ENCODE peak calls at places on chromosome 21, in five cellular contexts. S is brain microvascular endothelial cell, M is transverse colon, H is left ventricle myocardium inferior, E is HCT116. X is an unnamed sample. For H3K36me3, the result is how much of the 10 kb centered on the place peaks cover.

GRCh38 chr21:21436012-21436545 is 437.9 kb downstream of the NCAM2 start:
- DNase-seq in S (no peak), M (no peak), H (no peak), E (no peak), X (no peak)

GRCh38 chr21:45454924-45455315 is 50.0 kb downstream of the COL18A1 start:
- DNase-seq in S (no peak), M (no peak), H (peak), E (no peak), X (no peak)

GRCh38 chr21:31222142-31222541 is 121.9 kb downstream of the TIAM1 start:
- DNase-seq in S (no peak), M (no peak), H (no peak), E (no peak), X (no peak)

GRCh38 chr21:14046401-14046800 is 164.4 kb downstream of the LIPI start:
- DNase-seq in S (no peak), M (no peak), H (no peak), E (no peak), X (no peak)

GRCh38 chr21:35801388-35801787 is 258.9 kb downstream of the SETD4 start:
- DNase-seq in S (no peak), M (no peak), H (no peak), E (no peak), X (no peak)

GRCh38 chr21:14451520-14451919 is 68.6 kb upstream of the HSPA13 start:
- DNase-seq in S (no peak), M (no peak), H (no peak), E (no peak), X (no peak)

GRCh38 chr21:38912355-38912619 is 106.6 kb downstream of the ETS2 start:
- DNase-seq in S (no peak), M (no peak), H (no peak), E (no peak), X (peak)

GRCh38 chr21:45590726-45591618 is 48.7 kb upstream of the SLC19A1 start:
- DNase-seq in S (no peak), M (peak), H (peak), E (no peak), X (no peak)

GRCh38 chr21:27300770-27301169 is 333.9 kb upstream of the ADAMTS5 start:
- DNase-seq in S (no peak), M (no peak), H (no peak), E (no peak), X (no peak)

GRCh38 chr21:45304161-45304830 is 16.6 kb upstream of the POFUT2 start:
- DNase-seq in S (no peak), M (no peak), H (peak), E (no peak), X (no peak)

GRCh38 chr21:40681164-40681859 is 165.6 kb downstream of the DSCAM start:
- DNase-seq in S (no peak), M (no peak), H (peak), E (no peak), X (no peak)

GRCh38 chr21:46393941-46394818 is 64.5 kb upstream of the DIP2A start:
- DNase-seq in S (no peak), M (no peak), H (no peak), E (no peak), X (no peak)

GRCh38 chr21:35529141-35529863 is 480.2 kb upstream of the RUNX1 start:
- DNase-seq in S (peak), M (no peak), H (no peak), E (no peak), X (no peak)

GRCh38 chr21:45074818-45075605 is 632 bp downstream of the ADARB1 start:
- DNase-seq in S (no peak), M (no peak), H (no peak), E (no peak), X (no peak)

GRCh38 chr21:44732956-44733355 is 21.6 kb upstream of the TSPEAR start:
- DNase-seq in S (no peak), M (no peak), H (no peak), E (no peak), X (no peak)

GRCh38 chr21:34974162-34974981 is 74.7 kb downstream of the RUNX1 start:
- DNase-seq in S (no peak), M (no peak), H (no peak), E (no peak), X (no peak)

GRCh38 chr21:44723177-44724131 is 12.1 kb upstream of the TSPEAR start:
- DNase-seq in S (no peak), M (no peak), H (no peak), E (no peak), X (no peak)

GRCh38 chr21:36052860-36053766 is 7.2 kb downstream of the SETD4 start:
- DNase-seq in S (no peak), M (no peak), H (no peak), E (no peak), X (no peak)

GRCh38 chr21:45818904-45819285 is 162.7 kb upstream of the COL6A1 start:
- DNase-seq in S (peak), M (no peak), H (no peak), E (no peak), X (no peak)

GRCh38 chr21:31181089-31181757 is 142.9 kb upstream of the KRTAP19-8 start:
- DNase-seq in S (no peak), M (no peak), H (no peak), E (no peak), X (no peak)

GRCh38 chr21:40165212-40165611 is 298.0 kb downstream of the PCP4 start:
- DNase-seq in S (no peak), M (no peak), H (peak), E (no peak), X (no peak)

GRCh38 chr21:40173833-40174232 is 306.6 kb downstream of the PCP4 start:
- DNase-seq in S (no peak), M (no peak), H (no peak), E (no peak), X (no peak)

DNA sequence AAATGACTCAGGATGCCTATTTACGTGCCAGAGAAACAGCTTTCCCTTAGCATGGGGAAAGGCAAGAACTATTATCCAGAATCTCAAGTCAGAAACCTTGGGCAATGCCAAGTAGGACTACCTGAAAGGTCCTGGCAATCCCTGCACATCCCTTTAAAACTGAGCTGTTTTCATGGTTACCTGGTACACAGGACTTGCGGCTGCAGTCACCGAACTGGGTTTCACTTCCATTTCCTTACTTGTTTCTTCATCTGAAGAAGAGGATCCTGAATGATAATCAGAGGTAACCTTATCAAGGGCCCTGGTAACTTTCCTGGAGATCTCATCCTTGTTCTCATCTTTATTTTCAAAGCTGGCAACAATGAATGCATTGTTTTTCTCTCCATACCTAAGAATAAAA is 14.3 kb downstream of the BTG3 start:
- DNase-seq in S (no peak), M (no peak), H (no peak), E (no peak), X (no peak)
- H3K36me3 ChIP-seq in S (under half), M (under half), H (half or more), E (half or more), X (under half)

GRCh38 chr21:32367158-32367557 is 25.7 kb downstream of the URB1 start:
- DNase-seq in S (no peak), M (no peak), H (no peak), E (no peak), X (no peak)
- H3K36me3 ChIP-seq in S (half or more), M (under half), H (half or more), E (half or more), X (under half)

GRCh38 chr21:41746744-41747006 is 20.2 kb downstream of the RIPK4 start:
- DNase-seq in S (no peak), M (no peak), H (no peak), E (no peak), X (no peak)

GRCh38 chr21:41744028-41744940 is 22.6 kb downstream of the RIPK4 start:
- DNase-seq in S (no peak), M (no peak), H (no peak), E (no peak), X (no peak)

GRCh38 chr21:41747943-41748738 is 18.7 kb downstream of the RIPK4 start:
- DNase-seq in S (no peak), M (no peak), H (no peak), E (no peak), X (no peak)

GRCh38 chr21:41745026-41745820 is 21.6 kb downstream of the RIPK4 start:
- DNase-seq in S (no peak), M (no peak), H (no peak), E (no peak), X (no peak)

DNA sequence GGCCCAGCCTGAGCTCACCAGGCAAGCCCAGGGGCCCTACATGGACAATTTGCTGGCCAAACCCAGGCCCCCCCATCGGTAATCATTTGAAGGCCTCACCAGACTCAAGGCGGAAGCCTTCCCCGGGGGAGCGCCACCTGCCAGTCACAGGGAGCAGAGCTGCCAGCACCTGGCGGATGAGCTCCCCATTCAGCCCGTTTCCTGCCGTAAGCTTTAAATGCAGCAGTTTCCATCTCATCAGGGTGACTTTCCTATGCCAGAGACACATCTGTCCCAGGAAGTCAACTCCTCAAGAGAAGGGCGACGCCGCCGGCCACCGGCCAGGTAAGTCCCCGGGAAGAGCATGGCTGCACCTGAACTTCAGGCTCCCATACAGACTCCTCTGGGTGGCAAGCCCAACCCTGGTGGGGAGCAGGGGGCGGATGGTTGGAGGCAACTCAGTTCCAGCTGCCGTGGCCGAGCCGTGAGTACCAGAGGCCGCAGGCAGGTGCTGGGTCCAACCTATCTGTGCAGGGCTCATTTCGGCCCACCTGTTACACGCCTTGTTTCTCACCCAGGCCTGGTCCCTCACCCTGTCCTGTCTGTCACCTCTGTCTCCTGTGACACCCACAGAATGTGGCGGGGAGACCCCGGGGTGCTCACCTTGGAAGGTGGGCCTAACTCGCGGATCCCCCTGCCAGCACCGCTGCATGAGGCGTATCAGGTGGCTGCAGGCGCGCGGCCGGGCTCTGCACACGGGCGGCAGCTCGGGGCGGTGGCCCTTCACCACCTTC is 20.7 kb downstream of the RIPK4 start:
- DNase-seq in S (no peak), M (no peak), H (no peak), E (no peak), X (no peak)
- H3K36me3 ChIP-seq in S (under half), M (under half), H (under half), E (under half), X (under half)

GRCh38 chr21:15870819-15871218 is 141.0 kb downstream of the USP25 start:
- DNase-seq in S (no peak), M (no peak), H (no peak), E (no peak), X (no peak)
- H3K36me3 ChIP-seq in S (under half), M (under half), H (half or more), E (under half), X (under half)

DNA sequence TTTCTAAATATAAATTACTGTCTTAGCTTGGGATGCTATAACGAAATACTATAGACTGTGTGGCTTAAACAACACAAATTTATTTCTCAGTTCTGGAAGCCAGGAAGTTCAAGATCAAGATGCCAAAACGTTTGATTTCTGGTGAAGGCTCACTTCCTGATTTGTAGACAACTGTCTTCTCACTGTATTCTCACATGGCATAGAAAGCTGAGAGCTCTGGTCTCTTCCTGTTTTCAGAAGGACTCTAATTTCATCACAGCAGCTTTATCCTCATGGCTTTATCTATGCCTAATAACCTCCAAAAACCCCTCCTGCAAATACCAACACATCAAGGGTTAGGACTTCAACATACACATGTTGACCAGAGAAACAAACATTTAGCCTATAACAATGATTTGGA is 1795.5 kb downstream of the MRPL39 start:
- DNase-seq in S (no peak), M (no peak), H (no peak), E (no peak), X (no peak)
- H3K36me3 ChIP-seq in S (under half), M (under half), H (under half), E (under half), X (under half)

GRCh38 chr21:42124826-42125570 is 53.9 kb downstream of the UMODL1 start:
- DNase-seq in S (no peak), M (no peak), H (no peak), E (no peak), X (no peak)

GRCh38 chr21:42124081-42124480 is 53.0 kb downstream of the UMODL1 start:
- DNase-seq in S (no peak), M (no peak), H (no peak), E (no peak), X (no peak)

GRCh38 chr21:42127164-42128125 is 56.3 kb downstream of the UMODL1 start:
- DNase-seq in S (no peak), M (no peak), H (no peak), E (no peak), X (no peak)

GRCh38 chr21:42123509-42123908 is 52.4 kb downstream of the UMODL1 start:
- DNase-seq in S (no peak), M (no peak), H (no peak), E (no peak), X (no peak)

GRCh38 chr21:42125571-42126544 is 54.7 kb downstream of the UMODL1 start:
- DNase-seq in S (peak), M (no peak), H (no peak), E (no peak), X (no peak)
- H3K36me3 ChIP-seq in S (under half), M (under half), H (under half), E (under half), X (under half)

GRCh38 chr21:33871171-33871570 is 44.4 kb downstream of the ATP5PO start:
- DNase-seq in S (peak), M (no peak), H (no peak), E (no peak), X (no peak)
- H3K36me3 ChIP-seq in S (under half), M (under half), H (under half), E (under half), X (under half)

DNA sequence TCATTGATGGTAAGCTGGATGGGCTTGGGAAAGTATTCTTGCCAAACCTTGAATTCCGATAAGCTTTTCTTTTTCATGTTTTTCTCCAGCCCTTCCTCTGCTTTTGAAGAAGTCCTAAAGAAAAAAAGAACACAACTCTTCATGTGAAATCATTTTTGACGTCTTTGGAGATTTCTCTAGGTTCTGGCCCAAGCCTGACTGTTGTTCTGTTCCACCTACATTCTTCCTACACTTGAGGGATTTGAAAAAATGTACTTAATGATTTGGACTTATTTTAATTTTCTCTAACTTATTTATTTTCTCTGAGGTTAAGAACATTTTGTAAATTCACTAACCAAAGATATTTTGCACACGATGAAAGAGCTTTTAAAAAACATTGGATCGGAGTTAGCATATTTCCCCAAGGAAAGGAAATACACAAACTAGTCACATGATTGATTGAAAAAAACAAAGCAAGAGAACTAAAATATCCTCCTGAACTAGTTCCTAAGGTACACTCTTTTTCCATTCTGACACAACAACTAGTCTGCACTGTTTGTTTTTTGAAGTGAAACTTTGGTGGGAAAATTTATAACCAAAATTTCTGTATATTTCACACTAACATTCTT is 82.3 kb downstream of the LTN1 start:
- DNase-seq in S (no peak), M (no peak), H (no peak), E (no peak), X (no peak)
- H3K36me3 ChIP-seq in S (under half), M (under half), H (under half), E (under half), X (under half)

GRCh38 chr21:33835920-33836319 is 79.7 kb downstream of the ATP5PO start:
- DNase-seq in S (no peak), M (no peak), H (no peak), E (no peak), X (no peak)
- H3K36me3 ChIP-seq in S (under half), M (under half), H (half or more), E (under half), X (under half)

GRCh38 chr21:25903599-25903998 is 168.8 kb downstream of the GABPA start:
- DNase-seq in S (no peak), M (no peak), H (no peak), E (no peak), X (no peak)
- H3K36me3 ChIP-seq in S (under half), M (under half), H (under half), E (under half), X (under half)

X was measured in colonic mucosa.